ENCODE peak calls at places on chromosomes 11 and 22, in four cellular contexts. A is tibial artery, K is SW480, N is EL. B is an unnamed sample.

GRCh38 chr22:21457023-21457787 is 10.0 kb upstream of the TMEM191C start:
- DNase-seq in A (no peak), K (no peak), N (peak; percentile 30), B (no peak)

GRCh38 chr22:17578129-17578754 is 14.9 kb downstream of the SLC25A18 start:
- DNase-seq in A (peak; percentile 48), K (no peak), N (no peak), B (no peak)

GRCh38 chr11:116312560-116313340 is 460.0 kb downstream of the BUD13 start:
- DNase-seq in A (peak; percentile 75), K (peak; percentile 89), N (peak; percentile 4), B (no peak)

GRCh38 chr22:31680764-31681624 is 19.0 kb upstream of the PISD start:
- DNase-seq in A (no peak), K (no peak), N (peak; percentile 76), B (no peak)

GRCh38 chr11:118434123-118434552 is 2.2 kb upstream of the KMT2A start:
- DNase-seq in A (no peak), K (no peak), N (no peak), B (no peak)

GRCh38 chr11:110524227-110524626 is 94.5 kb downstream of the FDX1 start:
- DNase-seq in A (no peak), K (no peak), N (peak; percentile 95), B (no peak)

GRCh38 chr11:117818036-117818858 is 6.3 kb downstream of the FXYD2 start:
- DNase-seq in A (no peak), K (peak; percentile 63), N (peak; percentile 47), B (peak; percentile 51)

GRCh38 chr11:70696564-70696963 is 298.2 kb downstream of the CTTN start:
- DNase-seq in A (no peak), K (no peak), N (no peak), B (no peak)

GRCh38 chr11:2555891-2556290 is 111.1 kb downstream of the KCNQ1 start:
- DNase-seq in A (no peak), K (no peak), N (no peak), B (no peak)

GRCh38 chr22:44947029-44947428 is 62.8 kb downstream of the PHF21B start:
- DNase-seq in A (no peak), K (no peak), N (no peak), B (no peak)

GRCh38 chr11:72036687-72037086 is 38.0 kb downstream of the IL18BP start:
- DNase-seq in A (no peak), K (no peak), N (no peak), B (no peak)

GRCh38 chr11:118703563-118704106 is 24.2 kb upstream of the TREH start:
- DNase-seq in A (peak; percentile 75), K (no peak), N (no peak), B (peak; percentile 35)

GRCh38 chr11:102850973-102851745 is 7.8 kb upstream of the MMP3 start:
- DNase-seq in A (no peak), K (no peak), N (peak; percentile 96), B (no peak)

GRCh38 chr22:28074526-28074925 is 155.5 kb upstream of the PITPNB start:
- DNase-seq in A (no peak), K (no peak), N (no peak), B (no peak)

GRCh38 chr22:19469421-19469820 is 9.6 kb downstream of the UFD1 start:
- DNase-seq in A (no peak), K (no peak), N (no peak), B (no peak)